ENCODE peak calls at places on chromosomes 13 and 19, in nine cellular contexts. L is T follicular helper cell; H is effector memory CD4-positive, alpha-beta T cell; C is iris pigment epithelial cell; V is SW480; B is adrenal gland; N is glutamatergic neuron; R is RPMI7951; Z is mammary epithelial cell. J is an unnamed sample.
A peak's percentile ranks its signal among the peaks of the same experiment; 100 is the strongest.

GRCh38 chr19:48415395-48415794 is 21.9 kb downstream of the GRIN2D start:
- DNase-seq in H (peak; percentile 59), B (peak; percentile 80), N (peak; percentile 71), V (peak; percentile 70), C (peak; percentile 81), R (peak; percentile 78), Z (peak; percentile 29), L (peak; percentile 69), J (peak; percentile 66)

GRCh38 chr13:23617551-23618014 is 47.4 kb downstream of the TNFRSF19 start:
- DNase-seq in H (no peak), B (no peak), N (no peak), C (peak; percentile 92), R (peak; percentile 88), V (no peak), Z (peak; percentile 17), L (no peak), J (no peak)

GRCh38 chr19:45186509-45187334 is 8.1 kb downstream of the BLOC1S3 start:
- DNase-seq in H (no peak), V (no peak), L (no peak), Z (no peak), B (no peak), C (peak; percentile 9), R (no peak), N (no peak), J (no peak)

GRCh38 chr19:54439174-54439851 is 9.7 kb upstream of the LENG8 start:
- DNase-seq in B (peak; percentile 50), N (peak; percentile 77), V (peak; percentile 46), H (no peak), R (peak; percentile 28), C (peak; percentile 60), Z (peak; percentile 46), L (no peak), J (no peak)

GRCh38 chr19:1144741-1145140 is 29.3 kb downstream of the SBNO2 start:
- DNase-seq in Z (no peak), C (no peak), B (no peak), R (no peak), N (no peak), V (no peak), L (no peak), H (no peak), J (no peak)

GRCh38 chr19:2117215-2117960 is 20.7 kb downstream of the IZUMO4 start:
- DNase-seq in C (no peak), V (no peak), H (no peak), N (no peak), R (no peak), Z (no peak), L (no peak), B (peak; percentile 78), J (no peak)

GRCh38 chr13:66689037-66689619 is 541.0 kb downstream of the PCDH9 start:
- DNase-seq in V (no peak), B (no peak), H (no peak), Z (no peak), N (no peak), C (peak; percentile 7), L (no peak), R (no peak), J (no peak)

GRCh38 chr13:79935121-79935520 is 405.8 kb downstream of the SPRY2 start:
- DNase-seq in L (no peak), N (no peak), B (no peak), Z (no peak), V (no peak), H (no peak), C (no peak), R (peak; percentile 26), J (no peak)

GRCh38 chr13:70585109-70585508 is 476.9 kb upstream of the KLHL1 start:
- DNase-seq in N (no peak), R (no peak), C (no peak), H (no peak), L (no peak), Z (no peak), V (no peak), B (no peak), J (no peak)

GRCh38 chr13:40120288-40120687 is 464.8 kb downstream of the COG6 start:
- DNase-seq in R (no peak), H (no peak), C (peak; percentile 62), V (no peak), N (no peak), Z (peak; percentile 25), L (no peak), B (no peak), J (no peak)

GRCh38 chr19:56507446-56508281 is at the start of gene ZNF471:
- DNase-seq in N (peak; percentile 98), B (peak; percentile 99), R (peak; percentile 98), V (no peak), Z (peak; percentile 97), C (peak; percentile 98), L (peak; percentile 55), H (peak; percentile 69), J (peak; percentile 76)

GRCh38 chr13:113731192-113732175 is 27.5 kb upstream of the TMEM255B start:
- DNase-seq in H (no peak), Z (no peak), N (no peak), B (no peak), R (no peak), C (no peak), L (no peak), V (no peak), J (no peak)